ENCODE peak calls at places on chromosomes 7 and 10, in seven cellular contexts. T, O, C, N, H, Q and W are unnamed samples.

GRCh38 chr10:52252322-52252721 is 61.8 kb upstream of the DKK1 start:
- DNase-seq in T (no peak), O (no peak), C (no peak), N (no peak), H (no peak), Q (no peak), W (no peak)

GRCh38 chr7:122885583-122886356 is 490 bp downstream of the CADPS2 start:
- DNase-seq in T (no peak), O (peak), C (peak), N (peak), H (peak), Q (peak), W (peak)

GRCh38 chr10:94062611-94063010 is 68.9 kb downstream of the PLCE1 start:
- DNase-seq in T (no peak), O (no peak), C (no peak), N (no peak), H (no peak), Q (no peak), W (no peak)

GRCh38 chr10:131094406-131095108 is 217.0 kb downstream of the TCERG1L start:
- DNase-seq in T (no peak), O (peak), C (no peak), N (no peak), H (no peak), Q (peak), W (peak)

GRCh38 chr7:15648461-15648961 is 38.0 kb downstream of the MEOX2 start:
- DNase-seq in T (no peak), O (no peak), C (no peak), N (no peak), H (no peak), Q (no peak), W (no peak)

GRCh38 chr7:143003393-143004051 is 23.4 kb downstream of the OR9A2 start:
- DNase-seq in T (peak), O (peak), C (no peak), N (peak), H (peak), Q (peak), W (no peak)

GRCh38 chr7:151129882-151130591 is 37.5 kb downstream of the GBX1 start:
- DNase-seq in T (no peak), O (no peak), C (no peak), N (no peak), H (no peak), Q (no peak), W (no peak)

GRCh38 chr10:30630571-30630970 is 1.0 kb upstream of the LYZL2 start:
- DNase-seq in T (peak), O (no peak), C (no peak), N (no peak), H (no peak), Q (no peak), W (no peak)

GRCh38 chr10:109969907-109970306 is 37.9 kb upstream of the ADD3 start:
- DNase-seq in T (no peak), O (no peak), C (no peak), N (no peak), H (no peak), Q (no peak), W (no peak)

GRCh38 chr10:63977329-63977923 is 456.2 kb downstream of the REEP3 start:
- DNase-seq in T (peak), O (peak), C (peak), N (peak), H (peak), Q (peak), W (peak)

GRCh38 chr10:49300140-49300974 is 1.4 kb downstream of the C10orf71 start:
- DNase-seq in T (peak), O (no peak), C (no peak), N (no peak), H (no peak), Q (no peak), W (no peak)

GRCh38 chr10:51046668-51047067 is 27.6 kb upstream of the PRKG1 start:
- DNase-seq in T (no peak), O (no peak), C (no peak), N (no peak), H (no peak), Q (no peak), W (no peak)

GRCh38 chr10:95236068-95236903 is 42.2 kb downstream of the ACSM6 start:
- DNase-seq in T (peak), O (peak), C (no peak), N (no peak), H (peak), Q (no peak), W (no peak)

GRCh38 chr10:22932626-22933370 is 4.9 kb downstream of the ARMC3 start:
- DNase-seq in T (no peak), O (no peak), C (no peak), N (no peak), H (no peak), Q (no peak), W (no peak)

GRCh38 chr7:77242535-77242934 is 42.9 kb upstream of the FGL2 start:
- DNase-seq in T (no peak), O (no peak), C (no peak), N (no peak), H (no peak), Q (no peak), W (no peak)

GRCh38 chr7:77244222-77244934 is 44.8 kb upstream of the FGL2 start:
- DNase-seq in T (peak), O (no peak), C (no peak), N (no peak), H (no peak), Q (no peak), W (no peak)

GRCh38 chr7:77245015-77245755 is 45.6 kb upstream of the FGL2 start:
- DNase-seq in T (no peak), O (no peak), C (no peak), N (no peak), H (no peak), Q (no peak), W (no peak)

GRCh38 chr7:77239471-77239870 is 39.9 kb upstream of the FGL2 start:
- DNase-seq in T (no peak), O (no peak), C (no peak), N (no peak), H (no peak), Q (no peak), W (no peak)

DNA sequence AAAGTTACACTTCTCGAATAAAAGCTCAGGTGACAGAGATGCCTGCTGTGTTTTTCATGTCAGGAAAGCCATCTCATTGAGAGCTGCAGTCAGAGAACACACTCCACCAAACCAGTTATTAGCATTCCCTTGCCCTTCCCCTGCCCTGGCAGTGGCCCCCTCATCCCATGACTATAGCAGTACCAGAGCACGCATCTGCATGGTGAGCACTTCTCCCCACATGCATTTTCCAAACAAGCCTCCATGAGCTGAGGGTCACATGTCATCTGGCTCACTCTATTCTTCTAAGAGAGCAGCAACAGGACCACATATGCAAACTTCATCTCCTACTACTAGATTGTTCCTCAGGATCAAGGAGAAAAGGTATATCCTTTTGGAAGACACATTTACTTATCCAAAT is 42.4 kb upstream of the FGL2 start:
- DNase-seq in T (no peak), O (no peak), C (no peak), N (no peak), H (no peak), Q (no peak), W (no peak)
- H3K9ac ChIP-seq in T (no peak), O (no peak), C (no peak), N (no peak), H (no peak), Q (no peak), W (no peak)

DNA sequence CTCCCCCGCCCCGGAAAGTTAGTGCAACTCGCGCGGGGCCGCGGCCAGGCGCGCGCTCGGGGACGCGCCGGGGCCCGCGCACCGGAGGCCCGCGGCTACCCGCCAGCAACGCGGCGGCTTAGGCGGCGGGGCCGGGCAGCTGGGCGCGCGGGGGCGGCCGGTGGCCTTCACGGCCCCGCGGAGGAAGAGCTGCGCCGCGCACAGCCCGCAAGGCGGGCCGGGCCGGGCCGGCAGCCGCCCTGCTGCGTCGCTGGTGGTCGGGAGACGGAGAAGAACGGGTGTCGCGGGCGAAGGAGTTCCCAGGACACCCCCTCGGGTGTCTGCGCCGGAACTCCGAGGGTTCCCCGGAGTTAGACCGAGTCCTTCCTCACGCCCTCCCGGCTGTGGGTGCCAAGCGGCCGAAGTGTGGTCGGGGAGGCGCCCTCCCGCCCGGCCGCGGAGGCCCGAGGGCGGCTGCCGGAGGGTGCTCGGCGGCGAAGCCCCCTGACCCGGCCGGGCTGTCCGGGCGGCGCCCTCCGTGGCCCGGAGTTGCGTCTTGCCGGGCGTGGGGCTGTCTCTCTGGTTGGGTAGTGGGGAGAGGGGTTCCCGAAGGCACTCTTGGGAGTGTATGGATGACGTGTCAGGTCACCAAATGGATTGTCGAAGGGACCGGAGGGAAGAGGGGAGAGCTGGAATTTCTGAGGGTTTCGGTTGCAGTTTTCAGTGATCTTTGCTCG is 584 bp downstream of the ST7 start:
- DNase-seq in T (peak), O (peak), C (peak), N (peak), H (peak), Q (peak), W (peak)
- H3K27ac ChIP-seq in T (peak), O (peak), C (peak), N (peak), H (peak), Q (peak), W (peak)

DNA sequence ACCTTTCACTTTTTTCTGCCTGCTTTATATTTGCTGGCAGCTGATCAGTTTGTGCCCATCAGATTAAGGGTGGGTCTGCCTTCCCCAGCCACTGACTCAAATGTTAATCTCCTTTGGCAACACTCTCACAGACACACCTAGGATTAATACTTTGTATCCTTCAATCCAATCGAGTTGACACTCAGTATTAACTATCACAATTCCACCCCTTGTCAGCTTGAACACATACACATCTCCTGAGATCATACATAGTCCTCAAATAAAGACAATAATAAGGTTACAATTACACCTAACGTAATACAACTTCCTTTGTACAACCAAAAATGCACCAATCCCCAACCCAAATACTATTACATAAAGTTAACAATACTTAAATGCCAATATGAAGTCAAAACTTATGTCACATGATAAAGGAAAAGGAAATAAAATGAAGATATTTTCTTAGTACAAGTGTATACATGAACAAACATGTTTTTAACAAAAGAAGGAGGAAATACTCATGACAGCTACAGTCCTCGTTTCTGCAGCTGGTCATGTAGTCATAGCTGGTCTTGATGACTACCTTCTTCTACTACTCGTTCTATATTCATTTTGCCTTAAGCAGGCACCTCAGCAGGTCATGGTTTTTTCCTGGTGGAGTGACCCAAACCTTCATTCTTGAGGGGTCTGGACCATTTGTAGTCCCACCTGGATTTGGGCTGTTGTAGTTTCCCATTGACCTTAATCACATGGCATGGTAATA is 96.7 kb upstream of the CABCOCO1 start:
- DNase-seq in T (no peak), O (no peak), C (no peak), N (no peak), H (no peak), Q (no peak), W (no peak)
- H3K4ac ChIP-seq in T (no peak), O (no peak), C (no peak), N (no peak), H (no peak), Q (no peak), W (no peak)

GRCh38 chr7:991729-992444 is 8.9 kb downstream of the CYP2W1 start:
- DNase-seq in T (no peak), O (no peak), C (no peak), N (no peak), H (no peak), Q (no peak), W (no peak)
- H3K9ac ChIP-seq in T (no peak), O (no peak), C (no peak), N (peak), H (no peak), Q (no peak), W (no peak)

GRCh38 chr10:103856497-103857175 is 1.3 kb upstream of the SH3PXD2A start:
- DNase-seq in T (no peak), O (no peak), C (no peak), N (no peak), H (no peak), Q (no peak), W (no peak)
- H3K27ac ChIP-seq in T (no peak), O (no peak), C (no peak), N (no peak), H (no peak), Q (no peak), W (no peak)

GRCh38 chr7:47979832-47980181 is 392 bp upstream of the HUS1 start:
- DNase-seq in T (no peak), O (no peak), C (no peak), N (no peak), H (peak), Q (no peak), W (no peak)

GRCh38 chr7:47973739-47974138 is 5.7 kb downstream of the HUS1 start:
- DNase-seq in T (no peak), O (no peak), C (no peak), N (no peak), H (no peak), Q (no peak), W (no peak)

GRCh38 chr7:47982610-47983009 is 3.2 kb upstream of the HUS1 start:
- DNase-seq in T (no peak), O (no peak), C (no peak), N (no peak), H (no peak), Q (peak), W (no peak)

GRCh38 chr7:47978790-47979144 is 648 bp downstream of the HUS1 start:
- DNase-seq in T (no peak), O (no peak), C (no peak), N (no peak), H (no peak), Q (no peak), W (no peak)

DNA sequence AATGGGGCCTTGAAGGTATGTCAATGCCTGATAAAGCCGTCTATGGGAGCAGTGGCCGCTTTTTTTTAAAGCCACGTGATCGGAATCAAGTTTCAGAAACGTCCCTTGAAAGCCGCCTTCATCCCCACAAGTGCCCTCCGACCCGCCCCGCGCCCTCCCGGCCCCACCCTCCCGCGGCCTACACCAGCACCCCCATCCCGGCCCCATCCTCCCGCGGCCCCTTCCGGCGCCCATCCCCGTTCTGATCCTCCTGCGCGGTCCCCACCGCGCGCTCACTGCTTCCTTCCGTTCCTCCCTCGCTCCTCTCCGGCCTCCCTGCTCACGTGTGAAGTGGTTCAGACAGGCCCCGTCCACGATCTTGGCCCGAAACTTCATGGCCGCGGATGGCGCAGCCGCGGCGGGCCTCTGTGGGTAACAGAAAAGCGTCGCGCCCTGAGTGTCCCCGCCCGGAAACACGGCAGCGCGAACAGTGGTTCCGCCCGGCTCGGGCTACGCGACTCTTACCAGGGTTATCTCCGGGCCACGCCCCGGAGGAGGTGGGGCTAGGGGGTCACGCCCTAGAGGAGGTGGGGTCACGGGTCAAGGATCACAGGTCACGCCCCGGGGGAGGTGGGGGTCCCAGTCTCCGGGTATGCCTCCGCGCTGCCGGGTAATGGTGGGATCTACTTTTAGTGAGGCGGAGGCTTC is at the start of gene HUS1:
- DNase-seq in T (peak), O (peak), C (peak), N (peak), H (peak), Q (peak), W (peak)
- H3K4ac ChIP-seq in T (peak), O (no peak), C (no peak), N (no peak), H (peak), Q (no peak), W (no peak)

DNA sequence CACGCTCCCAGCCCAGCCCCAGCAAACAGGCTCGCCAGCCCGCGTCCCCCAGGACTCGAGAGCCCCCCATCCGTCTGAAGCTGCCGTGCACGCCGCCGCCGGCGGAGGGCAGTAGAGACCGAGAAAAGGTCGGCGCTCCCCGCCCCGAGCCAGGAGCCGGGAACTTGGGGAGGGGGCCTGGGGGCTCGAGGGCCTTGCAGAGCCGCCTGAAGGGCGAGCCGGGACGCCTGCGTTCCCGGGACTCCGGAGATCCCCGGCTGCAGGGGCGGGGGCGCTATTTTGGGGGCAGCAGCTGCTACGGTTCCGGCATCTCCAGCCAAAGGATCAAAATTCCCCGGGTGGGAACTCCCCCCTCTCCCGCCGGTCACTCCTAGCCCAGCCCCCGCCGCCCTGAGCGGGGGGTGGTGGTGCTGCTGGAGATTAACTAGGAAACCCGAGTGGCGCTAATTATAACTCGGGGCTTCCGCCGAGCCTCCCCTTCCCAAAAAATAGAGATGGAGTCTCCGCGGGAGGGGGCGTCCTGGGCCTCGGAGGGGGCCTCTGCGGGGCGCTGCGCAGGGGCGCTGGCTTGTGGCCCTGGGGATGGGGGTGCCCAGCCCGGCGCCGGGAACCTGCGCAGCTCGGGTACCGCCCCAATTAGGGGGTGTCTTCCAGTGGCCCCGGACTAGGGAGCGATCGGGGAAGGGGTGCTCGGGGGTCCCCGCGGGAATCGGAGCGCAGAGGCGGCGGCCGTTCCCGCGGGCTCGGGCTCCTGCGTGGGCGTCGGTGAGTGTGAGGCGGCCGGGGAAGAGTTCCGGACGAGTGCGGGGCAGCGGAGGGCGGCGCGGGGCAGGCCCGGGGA is 608 bp downstream of the ACHE start:
- DNase-seq in T (no peak), O (peak), C (peak), N (peak), H (peak), Q (no peak), W (peak)
- H3K9ac ChIP-seq in T (no peak), O (peak), C (no peak), N (peak), H (no peak), Q (no peak), W (no peak)

GRCh38 chr7:48253020-48253419 is 81.8 kb downstream of the ABCA13 start:
- DNase-seq in T (no peak), O (peak), C (no peak), N (peak), H (no peak), Q (no peak), W (peak)

GRCh38 chr7:48259463-48260280 is 88.4 kb downstream of the ABCA13 start:
- DNase-seq in T (no peak), O (no peak), C (no peak), N (no peak), H (no peak), Q (no peak), W (no peak)

GRCh38 chr7:48251766-48252165 is 80.5 kb downstream of the ABCA13 start:
- DNase-seq in T (peak), O (no peak), C (no peak), N (no peak), H (no peak), Q (no peak), W (no peak)

GRCh38 chr7:48250441-48250951 is 79.2 kb downstream of the ABCA13 start:
- DNase-seq in T (peak), O (peak), C (no peak), N (no peak), H (no peak), Q (no peak), W (no peak)

DNA sequence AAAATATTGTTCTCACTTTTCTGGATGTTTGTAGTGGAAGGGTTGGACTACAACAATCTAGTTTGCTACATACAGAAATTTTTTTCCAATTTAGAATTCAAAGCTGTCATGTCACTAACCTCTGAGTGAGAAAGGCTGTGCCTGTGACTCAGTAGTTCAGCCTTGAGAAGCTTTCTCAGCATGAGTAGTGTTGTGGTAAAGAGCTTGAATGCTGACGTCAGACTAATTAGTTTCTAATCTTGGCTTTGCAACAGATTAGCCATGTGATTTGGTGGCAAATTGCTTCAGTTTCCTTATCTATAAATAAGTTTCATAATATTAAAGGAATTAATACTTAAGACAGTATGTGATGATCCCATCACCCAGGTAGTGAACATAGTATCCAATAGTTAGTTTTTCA is 83.8 kb downstream of the ABCA13 start:
- DNase-seq in T (peak), O (peak), C (no peak), N (no peak), H (no peak), Q (no peak), W (no peak)
- H3K27ac ChIP-seq in T (no peak), O (no peak), C (no peak), N (no peak), H (no peak), Q (no peak), W (no peak)

GRCh38 chr7:841943-842342 is 9.7 kb downstream of the SUN1 start:
- DNase-seq in T (no peak), O (no peak), C (no peak), N (no peak), H (no peak), Q (no peak), W (no peak)
- H3K4ac ChIP-seq in T (peak), O (no peak), C (no peak), N (no peak), H (no peak), Q (no peak), W (no peak)